ENCODE peak calls at places on chromosomes 16 and 17, in seven cellular contexts. One of them, this sample, is unnamed. For H3K79me1, the result is how much of the 10 kb centered on the place peaks cover.

GRCh38 chr16:67026570-67026969 is 2.4 kb upstream of the CBFB start:
- DNase-seq in H1: no peak
- DNase-seq in neuronal stem cell: no peak
- DNase-seq in IMR-90: no peak
- DNase-seq in mesenchymal stem cell: no peak
- DNase-seq in mesendoderm: no peak
- DNase-seq in trophoblast cell: no peak
- DNase-seq in this sample: no peak

GRCh38 chr16:50367777-50368409 is 895 bp downstream of the BRD7 start:
- DNase-seq in H1: no peak
- DNase-seq in neuronal stem cell: no peak
- DNase-seq in IMR-90: no peak
- DNase-seq in mesenchymal stem cell: peak
- DNase-seq in mesendoderm: peak
- DNase-seq in trophoblast cell: no peak
- DNase-seq in this sample: no peak

GRCh38 chr16:9647981-9648701 is 534.1 kb downstream of the GRIN2A start:
- DNase-seq in H1: no peak
- DNase-seq in neuronal stem cell: peak
- DNase-seq in IMR-90: no peak
- DNase-seq in mesenchymal stem cell: no peak
- DNase-seq in mesendoderm: peak
- DNase-seq in trophoblast cell: peak
- DNase-seq in this sample: no peak

GRCh38 chr16:66930189-66930588 is 4.0 kb downstream of the CIAO2B start:
- DNase-seq in H1: no peak
- DNase-seq in neuronal stem cell: no peak
- DNase-seq in IMR-90: peak
- DNase-seq in mesenchymal stem cell: peak
- DNase-seq in mesendoderm: no peak
- DNase-seq in trophoblast cell: peak
- DNase-seq in this sample: no peak

GRCh38 chr16:88398874-88399178 is 16.1 kb downstream of the ZNF469 start:
- DNase-seq in H1: no peak
- DNase-seq in neuronal stem cell: no peak
- DNase-seq in IMR-90: no peak
- DNase-seq in mesenchymal stem cell: peak
- DNase-seq in mesendoderm: no peak
- DNase-seq in trophoblast cell: no peak
- DNase-seq in this sample: no peak

GRCh38 chr17:44940321-44940720 is 7.3 kb downstream of the KIF18B start:
- DNase-seq in H1: no peak
- DNase-seq in neuronal stem cell: no peak
- DNase-seq in IMR-90: no peak
- DNase-seq in mesenchymal stem cell: no peak
- DNase-seq in mesendoderm: peak
- DNase-seq in trophoblast cell: no peak
- DNase-seq in this sample: peak

GRCh38 chr16:56617212-56618085 is 8.1 kb upstream of the MT1E start:
- DNase-seq in H1: no peak
- DNase-seq in neuronal stem cell: no peak
- DNase-seq in IMR-90: peak
- DNase-seq in mesenchymal stem cell: peak
- DNase-seq in mesendoderm: no peak
- DNase-seq in trophoblast cell: peak
- DNase-seq in this sample: peak

GRCh38 chr16:4183258-4184037 is 58.4 kb downstream of the SRL start:
- DNase-seq in H1: peak
- DNase-seq in neuronal stem cell: peak
- DNase-seq in IMR-90: peak
- DNase-seq in mesenchymal stem cell: peak
- DNase-seq in mesendoderm: peak
- DNase-seq in trophoblast cell: peak
- DNase-seq in this sample: peak

GRCh38 chr16:84209989-84210388 is 19.0 kb downstream of the ADAD2 start:
- DNase-seq in H1: no peak
- DNase-seq in neuronal stem cell: no peak
- DNase-seq in IMR-90: peak
- DNase-seq in mesenchymal stem cell: peak
- DNase-seq in mesendoderm: no peak
- DNase-seq in trophoblast cell: no peak
- DNase-seq in this sample: no peak

GRCh38 chr17:67266496-67266895 is 21.5 kb upstream of the HELZ start:
- DNase-seq in H1: no peak
- DNase-seq in neuronal stem cell: no peak
- DNase-seq in IMR-90: no peak
- DNase-seq in mesenchymal stem cell: no peak
- DNase-seq in mesendoderm: no peak
- DNase-seq in trophoblast cell: no peak
- DNase-seq in this sample: no peak

GRCh38 chr17:77842906-77843249 is 115.6 kb upstream of the TNRC6C start:
- DNase-seq in H1: no peak
- DNase-seq in neuronal stem cell: no peak
- DNase-seq in IMR-90: no peak
- DNase-seq in mesenchymal stem cell: no peak
- DNase-seq in mesendoderm: no peak
- DNase-seq in trophoblast cell: no peak
- DNase-seq in this sample: no peak

GRCh38 chr16:48197294-48197693 is 41.5 kb upstream of the ABCC12 start:
- DNase-seq in H1: no peak
- DNase-seq in neuronal stem cell: no peak
- DNase-seq in IMR-90: no peak
- DNase-seq in mesenchymal stem cell: no peak
- DNase-seq in mesendoderm: no peak
- DNase-seq in trophoblast cell: no peak
- DNase-seq in this sample: no peak

GRCh38 chr17:13352747-13353415 is 248.8 kb downstream of the HS3ST3A1 start:
- DNase-seq in H1: no peak
- DNase-seq in neuronal stem cell: no peak
- DNase-seq in IMR-90: no peak
- DNase-seq in mesenchymal stem cell: no peak
- DNase-seq in mesendoderm: no peak
- DNase-seq in trophoblast cell: no peak
- DNase-seq in this sample: no peak

GRCh38 chr17:38460082-38460715 is 31.9 kb downstream of the ARHGAP23 start:
- DNase-seq in H1: no peak
- DNase-seq in neuronal stem cell: no peak
- DNase-seq in IMR-90: no peak
- DNase-seq in mesenchymal stem cell: no peak
- DNase-seq in mesendoderm: no peak
- DNase-seq in trophoblast cell: no peak
- DNase-seq in this sample: no peak

GRCh38 chr16:68069511-68070248 is 15.5 kb upstream of the NFATC3 start:
- DNase-seq in H1: no peak
- DNase-seq in neuronal stem cell: no peak
- DNase-seq in IMR-90: no peak
- DNase-seq in mesenchymal stem cell: no peak
- DNase-seq in mesendoderm: no peak
- DNase-seq in trophoblast cell: no peak
- DNase-seq in this sample: no peak

GRCh38 chr17:75086496-75087181 is 1.1 kb upstream of the SLC16A5 start:
- DNase-seq in H1: no peak
- DNase-seq in neuronal stem cell: no peak
- DNase-seq in IMR-90: no peak
- DNase-seq in mesenchymal stem cell: no peak
- DNase-seq in mesendoderm: no peak
- DNase-seq in trophoblast cell: no peak
- DNase-seq in this sample: peak

GRCh38 chr16:57028086-57028485 is 38.7 kb downstream of the NLRC5 start:
- DNase-seq in H1: no peak
- DNase-seq in neuronal stem cell: no peak
- DNase-seq in IMR-90: no peak
- DNase-seq in mesenchymal stem cell: no peak
- DNase-seq in mesendoderm: peak
- DNase-seq in trophoblast cell: no peak
- DNase-seq in this sample: peak

GRCh38 chr17:4409659-4410058 is 24.1 kb upstream of the SPNS3 start:
- DNase-seq in H1: no peak
- DNase-seq in neuronal stem cell: no peak
- DNase-seq in IMR-90: peak
- DNase-seq in mesenchymal stem cell: no peak
- DNase-seq in mesendoderm: no peak
- DNase-seq in trophoblast cell: no peak
- DNase-seq in this sample: no peak

GRCh38 chr16:56848056-56848936 is 16.7 kb upstream of the SLC12A3 start:
- DNase-seq in H1: no peak
- DNase-seq in neuronal stem cell: no peak
- DNase-seq in IMR-90: peak
- DNase-seq in mesenchymal stem cell: peak
- DNase-seq in mesendoderm: no peak
- DNase-seq in trophoblast cell: no peak
- DNase-seq in this sample: no peak

GRCh38 chr16:12685806-12686205 is 117.9 kb downstream of the CPPED1 start:
- DNase-seq in H1: no peak
- DNase-seq in neuronal stem cell: no peak
- DNase-seq in IMR-90: no peak
- DNase-seq in mesenchymal stem cell: no peak
- DNase-seq in mesendoderm: peak
- DNase-seq in trophoblast cell: peak
- DNase-seq in this sample: no peak

GRCh38 chr16:25692307-25692706 is 548 bp downstream of the HS3ST4 start:
- DNase-seq in H1: no peak
- DNase-seq in neuronal stem cell: no peak
- DNase-seq in IMR-90: no peak
- DNase-seq in mesenchymal stem cell: no peak
- DNase-seq in mesendoderm: peak
- DNase-seq in trophoblast cell: no peak
- DNase-seq in this sample: no peak

GRCh38 chr16:70638814-70639792 is 7.3 kb upstream of the IL34 start:
- DNase-seq in H1: no peak
- DNase-seq in neuronal stem cell: no peak
- DNase-seq in IMR-90: peak
- DNase-seq in mesenchymal stem cell: peak
- DNase-seq in mesendoderm: peak
- DNase-seq in trophoblast cell: peak
- DNase-seq in this sample: no peak

GRCh38 chr16:11101695-11102522 is 154.1 kb downstream of the SOCS1 start:
- DNase-seq in H1: no peak
- DNase-seq in neuronal stem cell: no peak
- DNase-seq in IMR-90: peak
- DNase-seq in mesenchymal stem cell: peak
- DNase-seq in mesendoderm: no peak
- DNase-seq in trophoblast cell: peak
- DNase-seq in this sample: no peak

DNA sequence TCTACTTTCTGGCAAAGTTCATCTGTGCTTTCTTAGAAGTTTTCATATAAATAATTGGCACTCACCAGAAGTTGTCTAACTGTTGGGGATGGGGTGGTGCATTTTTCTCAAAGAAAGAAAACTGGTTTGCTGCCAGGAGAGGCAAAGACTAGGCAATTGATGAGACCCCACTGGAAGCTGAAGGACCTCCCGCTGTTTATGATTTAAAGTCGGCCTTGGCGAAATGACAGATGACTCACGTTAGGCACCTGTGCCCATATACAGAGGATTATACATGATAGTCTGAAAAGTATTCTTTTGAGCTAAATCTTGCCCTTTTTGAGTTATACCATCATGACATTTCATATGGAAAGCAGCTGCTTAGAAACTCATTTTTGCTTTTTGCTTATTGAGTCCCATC is 193.0 kb upstream of the ZFHX3 start:
- DNase-seq in H1: no peak
- DNase-seq in neuronal stem cell: no peak
- DNase-seq in IMR-90: no peak
- DNase-seq in mesenchymal stem cell: no peak
- DNase-seq in mesendoderm: no peak
- DNase-seq in trophoblast cell: no peak
- DNase-seq in this sample: no peak
- H3K4me2 ChIP-seq in H1: no peak
- H3K4me2 ChIP-seq in neuronal stem cell: no peak
- H3K4me2 ChIP-seq in IMR-90: no peak
- H3K4me2 ChIP-seq in mesenchymal stem cell: no peak
- H3K4me2 ChIP-seq in mesendoderm: no peak
- H3K4me2 ChIP-seq in trophoblast cell: no peak
- H3K4me2 ChIP-seq in this sample: no peak

GRCh38 chr17:1094591-1094990 is 85.2 kb downstream of the ABR start:
- DNase-seq in H1: no peak
- DNase-seq in neuronal stem cell: no peak
- DNase-seq in IMR-90: no peak
- DNase-seq in mesenchymal stem cell: no peak
- DNase-seq in mesendoderm: no peak
- DNase-seq in trophoblast cell: no peak
- DNase-seq in this sample: no peak
- H3K27ac ChIP-seq in H1: no peak
- H3K27ac ChIP-seq in neuronal stem cell: no peak
- H3K27ac ChIP-seq in IMR-90: no peak
- H3K27ac ChIP-seq in mesenchymal stem cell: no peak
- H3K27ac ChIP-seq in mesendoderm: no peak
- H3K27ac ChIP-seq in trophoblast cell: no peak
- H3K27ac ChIP-seq in this sample: no peak

GRCh38 chr17:36602030-36602737 is 801 bp downstream of the MRM1 start:
- DNase-seq in H1: no peak
- DNase-seq in neuronal stem cell: no peak
- DNase-seq in IMR-90: peak
- DNase-seq in mesenchymal stem cell: no peak
- DNase-seq in mesendoderm: peak
- DNase-seq in trophoblast cell: no peak
- DNase-seq in this sample: peak
- H3K79me1 ChIP-seq in H1: under half
- H3K79me1 ChIP-seq in neuronal stem cell: under half
- H3K79me1 ChIP-seq in IMR-90: under half
- H3K79me1 ChIP-seq in mesenchymal stem cell: under half
- H3K79me1 ChIP-seq in mesendoderm: under half
- H3K79me1 ChIP-seq in trophoblast cell: under half
- H3K79me1 ChIP-seq in this sample: under half

GRCh38 chr17:65664696-65665095 is 103.2 kb upstream of the AXIN2 start:
- DNase-seq in H1: no peak
- DNase-seq in neuronal stem cell: no peak
- DNase-seq in IMR-90: no peak
- DNase-seq in mesenchymal stem cell: no peak
- DNase-seq in mesendoderm: no peak
- DNase-seq in trophoblast cell: peak
- DNase-seq in this sample: no peak

GRCh38 chr17:65660947-65661346 is 99.5 kb upstream of the AXIN2 start:
- DNase-seq in H1: no peak
- DNase-seq in neuronal stem cell: no peak
- DNase-seq in IMR-90: peak
- DNase-seq in mesenchymal stem cell: peak
- DNase-seq in mesendoderm: no peak
- DNase-seq in trophoblast cell: no peak
- DNase-seq in this sample: no peak

GRCh38 chr17:65662166-65662565 is 100.7 kb upstream of the AXIN2 start:
- DNase-seq in H1: no peak
- DNase-seq in neuronal stem cell: no peak
- DNase-seq in IMR-90: peak
- DNase-seq in mesenchymal stem cell: no peak
- DNase-seq in mesendoderm: no peak
- DNase-seq in trophoblast cell: no peak
- DNase-seq in this sample: no peak

GRCh38 chr17:65666869-65667268 is 105.4 kb upstream of the AXIN2 start:
- DNase-seq in H1: no peak
- DNase-seq in neuronal stem cell: peak
- DNase-seq in IMR-90: peak
- DNase-seq in mesenchymal stem cell: no peak
- DNase-seq in mesendoderm: no peak
- DNase-seq in trophoblast cell: no peak
- DNase-seq in this sample: no peak

DNA sequence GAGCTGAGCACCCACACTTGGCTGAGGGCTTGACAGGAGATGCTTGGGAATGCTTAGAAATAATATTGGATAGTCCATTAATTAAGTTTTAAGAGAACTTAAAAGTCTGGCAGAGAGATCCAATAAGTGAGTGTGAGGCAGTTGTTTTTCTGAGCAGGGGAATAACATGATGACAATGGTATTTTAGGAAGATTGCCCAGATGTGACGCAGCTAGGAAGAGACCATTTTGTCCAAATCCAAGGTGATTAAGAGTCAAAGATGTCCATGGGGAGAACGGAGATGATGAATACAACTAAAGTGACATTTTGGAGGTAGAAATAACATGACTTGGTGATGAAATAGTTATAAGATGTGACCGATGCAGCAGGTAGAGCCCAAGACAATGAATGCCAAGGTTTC is 102.8 kb upstream of the AXIN2 start:
- DNase-seq in H1: no peak
- DNase-seq in neuronal stem cell: no peak
- DNase-seq in IMR-90: peak
- DNase-seq in mesenchymal stem cell: no peak
- DNase-seq in mesendoderm: no peak
- DNase-seq in trophoblast cell: no peak
- DNase-seq in this sample: no peak
- H3K4me2 ChIP-seq in H1: no peak
- H3K4me2 ChIP-seq in neuronal stem cell: no peak
- H3K4me2 ChIP-seq in IMR-90: no peak
- H3K4me2 ChIP-seq in mesenchymal stem cell: no peak
- H3K4me2 ChIP-seq in mesendoderm: no peak
- H3K4me2 ChIP-seq in trophoblast cell: no peak
- H3K4me2 ChIP-seq in this sample: no peak

This sample was measured in H9.